ENCODE peak calls at places on chromosomes 4 and X, in ten cellular contexts. U is HCEC 1CT, S is endodermal cell, C is AML-193, B is GM12864, T is T-helper 9 cell, X is upper lobe of left lung, V is kidney tubule cell, Y is nucleus accumbens, M is AG09309. A is an unnamed sample.

GRCh38 chr4:101981756-101982155 is 191.2 kb downstream of the BANK1 start:
- DNase-seq in Y (no peak), S (peak), B (no peak), T (no peak), M (no peak), V (peak), U (no peak), X (no peak), C (peak), A (no peak)

GRCh38 chr4:6299875-6300274 is 30.2 kb downstream of the WFS1 start:
- DNase-seq in B (no peak), X (no peak), S (no peak), Y (no peak), U (no peak), T (no peak), V (no peak), M (no peak), C (no peak), A (no peak)

GRCh38 chrX:153226344-153227190 is 47.5 kb downstream of the MAGEA1 start:
- DNase-seq in C (no peak), V (peak), Y (no peak), T (no peak), B (no peak), S (peak), M (no peak), U (peak), X (peak), A (peak)

GRCh38 chr4:41460641-41461040 is 77.3 kb upstream of the LIMCH1 start:
- DNase-seq in B (no peak), X (no peak), C (no peak), M (no peak), S (no peak), T (no peak), V (no peak), U (no peak), Y (no peak), A (no peak)

GRCh38 chrX:69156638-69157037 is 8.6 kb downstream of the PJA1 start:
- DNase-seq in M (no peak), B (no peak), U (no peak), X (no peak), C (no peak), Y (no peak), T (no peak), V (no peak), S (no peak), A (no peak)

GRCh38 chr4:82513382-82513781 is 48.4 kb downstream of the TMEM150C start:
- DNase-seq in V (no peak), X (no peak), C (no peak), M (no peak), U (no peak), Y (no peak), S (no peak), B (no peak), T (no peak), A (no peak)

GRCh38 chr4:166737430-166737829 is 496.9 kb downstream of the SPOCK3 start:
- DNase-seq in C (no peak), U (no peak), M (no peak), B (no peak), T (no peak), S (no peak), Y (no peak), X (no peak), V (no peak), A (no peak)

GRCh38 chr4:114980932-114981693 is 132.3 kb downstream of the NDST4 start:
- DNase-seq in V (no peak), Y (no peak), C (no peak), B (no peak), T (no peak), M (no peak), U (no peak), X (no peak), S (no peak), A (peak)

GRCh38 chr4:14379148-14379547 is 623.1 kb upstream of the CPEB2 start:
- DNase-seq in S (no peak), T (no peak), X (no peak), M (no peak), V (peak), C (no peak), Y (no peak), B (no peak), U (peak), A (no peak)

GRCh38 chrX:21529771-21530170 is 128.4 kb downstream of the KLHL34 start:
- DNase-seq in Y (no peak), V (no peak), M (no peak), S (no peak), T (no peak), U (peak), C (no peak), B (no peak), X (no peak), A (no peak)

A was measured in fibroblast of the conjunctiva.